ENCODE peak calls at places on chromosomes 11 and 22, in four cellular contexts. One of them, this sample, is unnamed.

GRCh38 chr11:118628861-118629549 is 21.6 kb downstream of the PHLDB1 start:
- DNase-seq in HT-29: no peak
- DNase-seq in CD8-positive, alpha-beta memory T cell: no peak
- DNase-seq in T-cell: no peak
- DNase-seq in this sample: no peak

GRCh38 chr11:131766637-131767036 is 396.2 kb downstream of the NTM start:
- DNase-seq in HT-29: no peak
- DNase-seq in CD8-positive, alpha-beta memory T cell: no peak
- DNase-seq in T-cell: no peak
- DNase-seq in this sample: no peak

GRCh38 chr11:102780491-102780918 is at the start of gene MMP10:
- DNase-seq in HT-29: peak; percentile 60
- DNase-seq in CD8-positive, alpha-beta memory T cell: no peak
- DNase-seq in T-cell: no peak
- DNase-seq in this sample: no peak

GRCh38 chr11:61580292-61580888 is 486 bp downstream of the SYT7 start:
- DNase-seq in HT-29: no peak
- DNase-seq in CD8-positive, alpha-beta memory T cell: no peak
- DNase-seq in T-cell: no peak
- DNase-seq in this sample: no peak

GRCh38 chr11:15113381-15113780 is 1.3 kb upstream of the INSC start:
- DNase-seq in HT-29: no peak
- DNase-seq in CD8-positive, alpha-beta memory T cell: no peak
- DNase-seq in T-cell: no peak
- DNase-seq in this sample: no peak

GRCh38 chr22:42316988-42317387 is 46.5 kb upstream of the TCF20 start:
- DNase-seq in HT-29: peak; percentile 39
- DNase-seq in CD8-positive, alpha-beta memory T cell: peak; percentile 46
- DNase-seq in T-cell: peak; percentile 51
- DNase-seq in this sample: peak; percentile 35

GRCh38 chr22:35043251-35043931 is 22.6 kb upstream of the ISX start:
- DNase-seq in HT-29: peak; percentile 20
- DNase-seq in CD8-positive, alpha-beta memory T cell: no peak
- DNase-seq in T-cell: no peak
- DNase-seq in this sample: no peak

GRCh38 chr11:74755395-74755995 is 6.8 kb downstream of the RNF169 start:
- DNase-seq in HT-29: no peak
- DNase-seq in CD8-positive, alpha-beta memory T cell: no peak
- DNase-seq in T-cell: no peak
- DNase-seq in this sample: no peak

GRCh38 chr11:3136542-3137455 is 28.3 kb downstream of the OSBPL5 start:
- DNase-seq in HT-29: no peak
- DNase-seq in CD8-positive, alpha-beta memory T cell: no peak
- DNase-seq in T-cell: no peak
- DNase-seq in this sample: peak; percentile 34

GRCh38 chr22:25447689-25448434 is 116.6 kb upstream of the GRK3 start:
- DNase-seq in HT-29: peak; percentile 93
- DNase-seq in CD8-positive, alpha-beta memory T cell: peak; percentile 88
- DNase-seq in T-cell: peak; percentile 88
- DNase-seq in this sample: peak; percentile 87

GRCh38 chr11:6488342-6488741 is 7.0 kb downstream of the TIMM10B start:
- DNase-seq in HT-29: no peak
- DNase-seq in CD8-positive, alpha-beta memory T cell: no peak
- DNase-seq in T-cell: no peak
- DNase-seq in this sample: no peak

GRCh38 chr11:119373917-119374631 is 7.4 kb downstream of the USP2 start:
- DNase-seq in HT-29: peak; percentile 92
- DNase-seq in CD8-positive, alpha-beta memory T cell: peak; percentile 36
- DNase-seq in T-cell: no peak
- DNase-seq in this sample: peak; percentile 37

GRCh38 chr11:45225277-45225676 is 60.9 kb downstream of the SYT13 start:
- DNase-seq in HT-29: no peak
- DNase-seq in CD8-positive, alpha-beta memory T cell: no peak
- DNase-seq in T-cell: no peak
- DNase-seq in this sample: no peak